ENCODE peak calls at places on chromosomes 16 and 17, in nine cellular contexts. B is ovary, W is endothelial cell of umbilical vein, Y is A549, U is body of pancreas, D is stomach, T is IMR-90, K is adrenal gland, C is testis. P is an unnamed sample.

GRCh38 chr16:85571813-85572619 is 41.1 kb upstream of the GSE1 start:
- DNase-seq in B (no peak), W (no peak), Y (no peak), U (no peak), D (no peak), T (no peak), K (no peak), C (no peak), P (peak)

GRCh38 chr16:82628741-82629140 is 2.0 kb downstream of the CDH13 start:
- DNase-seq in B (no peak), W (peak), Y (no peak), U (no peak), D (no peak), T (no peak), K (no peak), C (no peak), P (no peak)

GRCh38 chr16:86663691-86664517 is 85.6 kb downstream of the FOXL1 start:
- DNase-seq in B (no peak), W (peak), Y (no peak), U (no peak), D (no peak), T (peak), K (no peak), C (no peak), P (peak)

GRCh38 chr16:4653981-4654380 is 29.4 kb downstream of the MGRN1 start:
- DNase-seq in B (no peak), W (no peak), Y (peak), U (peak), D (peak), T (no peak), K (no peak), C (peak), P (no peak)

GRCh38 chr17:37392024-37392590 is 14.5 kb downstream of the ACACA start:
- DNase-seq in B (no peak), W (no peak), Y (no peak), U (no peak), D (no peak), T (peak), K (no peak), C (no peak), P (no peak)

GRCh38 chr17:49746791-49747490 is 17.0 kb downstream of the FAM117A start:
- DNase-seq in B (no peak), W (no peak), Y (no peak), U (no peak), D (no peak), T (no peak), K (no peak), C (no peak), P (peak)

GRCh38 chr16:78773316-78773715 is 673.9 kb downstream of the WWOX start:
- DNase-seq in B (no peak), W (no peak), Y (no peak), U (no peak), D (no peak), T (no peak), K (no peak), C (no peak), P (no peak)

GRCh38 chr16:2468725-2469398 is 2.2 kb upstream of the NTN3 start:
- DNase-seq in B (no peak), W (no peak), Y (peak), U (no peak), D (no peak), T (no peak), K (peak), C (no peak), P (peak)

GRCh38 chr16:67936124-67936875 is at the start of gene PSMB10:
- DNase-seq in B (peak), W (peak), Y (peak), U (no peak), D (peak), T (peak), K (peak), C (peak), P (peak)

GRCh38 chr16:12425134-12425941 is 378.3 kb downstream of the CPPED1 start:
- DNase-seq in B (no peak), W (no peak), Y (peak), U (no peak), D (no peak), T (no peak), K (no peak), C (no peak), P (no peak)

GRCh38 chr16:79372504-79373184 is 227.9 kb downstream of the MAF start:
- DNase-seq in B (peak), W (no peak), Y (peak), U (peak), D (no peak), T (no peak), K (no peak), C (no peak), P (peak)

GRCh38 chr16:70656712-70657263 is 10.4 kb downstream of the IL34 start:
- DNase-seq in B (no peak), W (no peak), Y (no peak), U (no peak), D (peak), T (no peak), K (no peak), C (no peak), P (no peak)

GRCh38 chr17:2871720-2872119 is 75.5 kb downstream of the RAP1GAP2 start:
- DNase-seq in B (no peak), W (no peak), Y (no peak), U (no peak), D (no peak), T (peak), K (no peak), C (no peak), P (no peak)

GRCh38 chr16:3509470-3509928 is 8.7 kb downstream of the CLUAP1 start:
- DNase-seq in B (no peak), W (no peak), Y (no peak), U (no peak), D (peak), T (no peak), K (no peak), C (no peak), P (no peak)

GRCh38 chr17:61946359-61946758 is 18.6 kb upstream of the INTS2 start:
- DNase-seq in B (no peak), W (no peak), Y (no peak), U (no peak), D (no peak), T (no peak), K (no peak), C (no peak), P (no peak)

GRCh38 chr17:75271233-75271954 is 363 bp upstream of the MIF4GD start:
- DNase-seq in B (peak), W (peak), Y (peak), U (peak), D (peak), T (no peak), K (peak), C (peak), P (peak)

GRCh38 chr17:4433515-4434031 is at the start of gene SPNS3:
- DNase-seq in B (no peak), W (no peak), Y (no peak), U (peak), D (no peak), T (no peak), K (no peak), C (no peak), P (peak)

GRCh38 chr17:64178011-64178825 is 48.3 kb upstream of the ERN1 start:
- DNase-seq in B (no peak), W (no peak), Y (no peak), U (peak), D (peak), T (peak), K (no peak), C (no peak), P (no peak)

GRCh38 chr16:35691057-35691456 is 2231.6 kb downstream of the TP53TG3F start:
- DNase-seq in B (no peak), W (no peak), Y (no peak), U (no peak), D (no peak), T (no peak), K (no peak), C (no peak), P (no peak)

GRCh38 chr16:1972490-1972877 is 631 bp downstream of the TBL3 start:
- DNase-seq in B (no peak), W (no peak), Y (no peak), U (no peak), D (no peak), T (no peak), K (no peak), C (no peak), P (peak)

GRCh38 chr17:81207610-81208581 is 14.9 kb downstream of the CEP131 start:
- DNase-seq in B (no peak), W (no peak), Y (no peak), U (no peak), D (no peak), T (no peak), K (no peak), C (no peak), P (peak)

GRCh38 chr17:74063439-74063838 is 140.0 kb upstream of the RPL38 start:
- DNase-seq in B (no peak), W (no peak), Y (no peak), U (no peak), D (no peak), T (no peak), K (no peak), C (no peak), P (no peak)

GRCh38 chr17:55285340-55286301 is 20.9 kb downstream of the HLF start:
- DNase-seq in B (peak), W (peak), Y (no peak), U (peak), D (peak), T (peak), K (peak), C (peak), P (no peak)

GRCh38 chr17:65055280-65055707 is 1.2 kb downstream of the GNA13 start:
- DNase-seq in B (no peak), W (no peak), Y (no peak), U (no peak), D (no peak), T (no peak), K (no peak), C (no peak), P (no peak)

GRCh38 chr17:4541328-4542002 is 13.7 kb downstream of the MYBBP1A start:
- DNase-seq in B (no peak), W (no peak), Y (no peak), U (no peak), D (no peak), T (no peak), K (no peak), C (no peak), P (no peak)

GRCh38 chr17:39195568-39196160 is 1.8 kb downstream of the CACNB1 start:
- DNase-seq in B (no peak), W (no peak), Y (no peak), U (no peak), D (no peak), T (no peak), K (peak), C (no peak), P (no peak)
- H3K4me3 ChIP-seq in B (no peak), W (no peak), Y (no peak), U (no peak), D (peak), T (no peak), K (no peak), C (no peak), P (no peak)

GRCh38 chr17:78379134-78379497 is 667 bp downstream of the PGS1 start:
- DNase-seq in B (no peak), W (peak), Y (no peak), U (no peak), D (no peak), T (peak), K (no peak), C (no peak), P (peak)

GRCh38 chr17:78377858-78378224 is 608 bp upstream of the PGS1 start:
- DNase-seq in B (no peak), W (no peak), Y (no peak), U (no peak), D (no peak), T (no peak), K (no peak), C (no peak), P (no peak)

GRCh38 chr17:78376161-78376560 is 2.3 kb upstream of the PGS1 start:
- DNase-seq in B (no peak), W (no peak), Y (no peak), U (no peak), D (no peak), T (no peak), K (no peak), C (no peak), P (no peak)

GRCh38 chr17:78380370-78380769 is 1.9 kb downstream of the PGS1 start:
- DNase-seq in B (no peak), W (no peak), Y (no peak), U (no peak), D (no peak), T (no peak), K (no peak), C (no peak), P (no peak)

DNA sequence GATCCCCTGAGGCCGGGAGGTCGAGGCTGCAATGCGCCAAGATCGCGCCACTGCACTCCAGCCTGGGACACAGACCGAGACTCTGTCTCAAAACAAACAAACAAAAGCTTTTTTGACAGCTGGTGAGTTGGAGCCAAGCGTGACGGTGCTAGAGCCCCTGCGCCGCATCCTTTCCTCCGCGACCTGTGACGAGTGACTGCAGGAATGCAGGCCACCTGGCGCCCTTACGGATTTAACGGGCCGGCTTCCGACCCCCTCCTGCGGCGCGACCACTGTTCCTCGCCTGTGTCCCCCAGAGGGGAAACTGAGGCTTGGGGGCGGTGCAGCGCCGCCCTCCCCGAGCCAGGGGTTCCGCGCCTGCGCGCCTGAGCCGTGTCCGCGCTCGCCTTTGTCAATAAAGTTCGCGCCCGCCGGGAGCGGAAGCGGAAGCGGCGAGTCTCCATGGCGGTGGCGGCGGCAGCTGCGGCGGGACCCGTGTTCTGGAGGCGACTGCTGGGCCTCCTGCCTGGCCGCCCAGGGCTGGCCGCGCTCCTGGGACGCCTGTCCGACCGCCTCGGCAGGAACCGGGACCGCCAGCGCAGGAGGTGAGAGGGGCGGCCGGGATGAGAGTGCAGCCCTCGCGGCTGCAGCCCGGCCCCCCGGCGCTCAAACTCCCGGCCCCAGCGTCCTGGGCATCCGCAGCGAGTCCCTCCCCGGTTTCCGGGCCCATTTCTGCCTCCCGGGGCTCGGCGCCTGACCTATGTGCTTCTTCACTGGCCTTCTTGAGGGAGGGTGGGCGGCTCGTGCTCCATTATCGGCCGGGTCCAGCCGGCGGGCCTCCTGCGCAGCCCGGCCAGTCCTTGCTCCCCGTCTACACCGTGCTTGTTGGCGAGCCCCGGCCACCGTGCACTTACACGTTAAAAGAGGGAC is at the start of gene PGS1:
- DNase-seq in B (peak), W (peak), Y (peak), U (peak), D (peak), T (peak), K (peak), C (peak), P (peak)
- TF ChIP-seq POLR2A in B (peak), W (peak), Y (peak), U (peak), D (no peak), T (peak), K (peak), C (no peak), P (peak)

DNA sequence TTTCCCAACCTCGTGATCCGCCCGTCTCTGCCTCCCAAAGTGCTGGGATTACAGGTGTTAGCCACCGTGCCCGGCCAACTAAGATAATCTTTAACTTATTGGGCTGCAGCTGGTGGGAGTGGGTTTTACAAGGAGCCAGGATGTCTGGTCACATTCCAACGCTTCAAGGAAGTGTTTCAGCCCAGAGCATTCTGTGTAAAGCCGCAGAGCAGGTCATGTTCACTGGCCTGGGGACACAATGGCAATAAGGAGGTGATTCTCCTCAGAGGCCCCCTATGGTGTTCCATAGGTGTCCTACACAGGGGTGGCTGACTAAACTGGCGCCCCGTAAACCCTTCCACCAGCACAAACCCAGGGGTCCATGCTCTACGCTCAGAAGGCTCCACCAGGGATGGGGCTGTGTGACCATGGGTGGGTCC is 1.2 kb downstream of the QPRT start:
- DNase-seq in B (no peak), W (no peak), Y (no peak), U (peak), D (no peak), T (no peak), K (no peak), C (no peak), P (no peak)
- H3K4me3 ChIP-seq in B (no peak), W (no peak), Y (no peak), U (no peak), D (peak), T (no peak), K (peak), C (peak), P (peak)

GRCh38 chr16:69567031-69567680 is 1.4 kb downstream of the NFAT5 start:
- DNase-seq in B (no peak), W (peak), Y (no peak), U (peak), D (no peak), T (peak), K (peak), C (peak), P (peak)
- TF ChIP-seq POLR2A in B (no peak), W (no peak), Y (no peak), U (no peak), D (no peak), T (no peak), K (no peak), C (no peak), P (no peak)

GRCh38 chr17:60142872-60143499 is 6.8 kb upstream of the CA4 start:
- DNase-seq in B (peak), W (peak), Y (peak), U (peak), D (peak), T (peak), K (peak), C (peak), P (peak)
- H3K4me3 ChIP-seq in B (no peak), W (no peak), Y (peak), U (no peak), D (peak), T (no peak), K (peak), C (no peak), P (no peak)

GRCh38 chr17:77420804-77421634 is 280.2 kb downstream of the SEC14L1 start:
- DNase-seq in B (peak), W (peak), Y (peak), U (peak), D (no peak), T (peak), K (no peak), C (peak), P (peak)
- TF ChIP-seq POLR2A in B (peak), W (no peak), Y (no peak), U (no peak), D (no peak), T (no peak), K (no peak), C (no peak), P (no peak)

GRCh38 chr17:1709403-1709891 is 730 bp downstream of the TLCD2 start:
- DNase-seq in B (no peak), W (no peak), Y (no peak), U (no peak), D (no peak), T (no peak), K (peak), C (no peak), P (peak)
- H3K4me3 ChIP-seq in B (peak), W (no peak), Y (peak), U (peak), D (peak), T (peak), K (peak), C (peak), P (no peak)

GRCh38 chr16:8818499-8819270 is 21.0 kb downstream of the PMM2 start:
- DNase-seq in B (no peak), W (no peak), Y (no peak), U (no peak), D (no peak), T (no peak), K (no peak), C (no peak), P (no peak)

GRCh38 chr16:8814095-8814806 is 16.6 kb downstream of the PMM2 start:
- DNase-seq in B (no peak), W (no peak), Y (no peak), U (no peak), D (no peak), T (no peak), K (no peak), C (no peak), P (no peak)

GRCh38 chr16:8812162-8812843 is 14.7 kb downstream of the PMM2 start:
- DNase-seq in B (no peak), W (no peak), Y (no peak), U (no peak), D (no peak), T (no peak), K (no peak), C (no peak), P (no peak)

GRCh38 chr16:8819635-8820034 is 22.0 kb downstream of the PMM2 start:
- DNase-seq in B (no peak), W (no peak), Y (no peak), U (no peak), D (no peak), T (no peak), K (no peak), C (no peak), P (peak)

DNA sequence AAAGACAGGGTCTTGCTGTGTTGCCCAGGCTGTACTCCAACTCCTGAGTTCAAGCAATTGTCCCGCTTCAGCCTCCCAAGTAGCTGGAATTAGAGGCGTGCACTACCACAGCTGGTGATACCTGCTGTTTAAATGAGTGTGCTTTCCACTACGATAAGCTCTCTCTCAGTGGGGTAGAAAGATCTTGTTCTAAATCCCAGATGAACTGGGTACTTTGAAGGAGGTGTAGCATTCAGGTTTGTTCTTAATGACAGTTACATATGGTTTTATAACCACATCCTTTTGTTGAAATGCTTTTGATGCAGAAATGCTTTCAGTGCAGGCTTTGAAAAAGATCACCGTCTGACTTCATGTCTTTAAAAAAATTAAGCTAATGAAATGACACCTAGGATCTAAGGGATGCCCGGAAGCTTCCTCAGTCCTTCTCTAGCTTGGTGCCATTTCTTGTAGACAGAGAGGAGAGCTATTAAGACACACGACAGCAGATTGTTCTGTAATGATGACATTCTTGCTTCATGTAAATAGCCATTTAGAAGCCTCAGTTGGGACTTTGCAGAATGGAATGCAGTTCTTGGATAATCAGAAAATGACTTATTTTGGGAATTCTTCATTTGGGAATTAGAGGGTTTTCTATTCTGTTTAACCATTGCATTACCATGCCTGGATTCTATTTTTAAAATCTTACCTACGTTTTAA is 19.5 kb downstream of the PMM2 start:
- DNase-seq in B (no peak), W (no peak), Y (no peak), U (no peak), D (no peak), T (peak), K (no peak), C (no peak), P (no peak)
- TF ChIP-seq POLR2A in B (no peak), W (no peak), Y (no peak), U (no peak), D (no peak), T (no peak), K (no peak), C (no peak), P (no peak)